ENCODE peak calls at places on chromosomes 11 and 22, in four cellular contexts. One of them, this sample, is unnamed.

GRCh38 chr22:42468841-42469240 is 36.6 kb upstream of the NFAM1 start:
- DNase-seq in heart left ventricle: no peak
- DNase-seq in lung: no peak
- DNase-seq in RWPE1: no peak
- DNase-seq in this sample: no peak

GRCh38 chr22:46734830-46735453 is 3.1 kb downstream of the CERK start:
- DNase-seq in lung: peak
- DNase-seq in RWPE1: no peak
- DNase-seq in heart left ventricle: no peak
- DNase-seq in this sample: peak

GRCh38 chr11:132943737-132944556 is 588.4 kb downstream of the OPCML start:
- DNase-seq in heart left ventricle: no peak
- DNase-seq in lung: no peak
- DNase-seq in RWPE1: no peak
- DNase-seq in this sample: no peak

GRCh38 chr11:18706330-18707243 is 8.0 kb downstream of the TMEM86A start:
- DNase-seq in RWPE1: no peak
- DNase-seq in heart left ventricle: no peak
- DNase-seq in lung: peak
- DNase-seq in this sample: no peak

GRCh38 chr11:44624761-44625221 is 59.3 kb downstream of the CD82 start:
- DNase-seq in lung: peak
- DNase-seq in heart left ventricle: no peak
- DNase-seq in RWPE1: no peak
- DNase-seq in this sample: no peak

GRCh38 chr11:72642815-72643511 is 31.3 kb downstream of the PDE2A start:
- DNase-seq in lung: peak
- DNase-seq in RWPE1: peak
- DNase-seq in heart left ventricle: peak
- DNase-seq in this sample: peak

GRCh38 chr11:69215784-69216415 is 60.2 kb downstream of the SMIM38 start:
- DNase-seq in lung: no peak
- DNase-seq in RWPE1: peak
- DNase-seq in heart left ventricle: no peak
- DNase-seq in this sample: peak

GRCh38 chr22:25759825-25760231 is 17.8 kb downstream of the MYO18B start:
- DNase-seq in heart left ventricle: no peak
- DNase-seq in lung: peak
- DNase-seq in RWPE1: peak
- DNase-seq in this sample: peak

GRCh38 chr11:95671768-95672167 is 117.8 kb downstream of the FAM76B start:
- DNase-seq in lung: no peak
- DNase-seq in RWPE1: no peak
- DNase-seq in heart left ventricle: no peak
- DNase-seq in this sample: peak

GRCh38 chr11:15091175-15091574 is 17.8 kb downstream of the CALCB start:
- DNase-seq in heart left ventricle: no peak
- DNase-seq in lung: no peak
- DNase-seq in RWPE1: no peak
- DNase-seq in this sample: no peak

GRCh38 chr11:10601722-10602281 is 33.3 kb upstream of the LYVE1 start:
- DNase-seq in RWPE1: no peak
- DNase-seq in heart left ventricle: peak
- DNase-seq in lung: peak
- DNase-seq in this sample: no peak

GRCh38 chr22:45968751-45969413 is 8.1 kb downstream of the WNT7B start:
- DNase-seq in RWPE1: peak
- DNase-seq in heart left ventricle: no peak
- DNase-seq in lung: no peak
- DNase-seq in this sample: peak

GRCh38 chr11:127000991-127001390 is 421 bp upstream of the KIRREL3 start:
- DNase-seq in lung: no peak
- DNase-seq in RWPE1: no peak
- DNase-seq in heart left ventricle: no peak
- DNase-seq in this sample: no peak

GRCh38 chr11:132064987-132065620 is 694.7 kb downstream of the NTM start:
- DNase-seq in heart left ventricle: no peak
- DNase-seq in RWPE1: peak
- DNase-seq in lung: no peak
- DNase-seq in this sample: peak

GRCh38 chr11:19728436-19728835 is 15.8 kb downstream of the NAV2 start:
- DNase-seq in heart left ventricle: no peak
- DNase-seq in lung: no peak
- DNase-seq in RWPE1: no peak
- DNase-seq in this sample: no peak

GRCh38 chr11:116454951-116455350 is 317.8 kb downstream of the BUD13 start:
- DNase-seq in RWPE1: no peak
- DNase-seq in heart left ventricle: no peak
- DNase-seq in lung: no peak
- DNase-seq in this sample: no peak

GRCh38 chr11:34044664-34045485 is 6.7 kb upstream of the CAPRIN1 start:
- DNase-seq in lung: no peak
- DNase-seq in RWPE1: peak
- DNase-seq in heart left ventricle: no peak
- DNase-seq in this sample: peak

GRCh38 chr22:23113067-23113846 is 28.5 kb downstream of the RSPH14 start:
- DNase-seq in heart left ventricle: no peak
- DNase-seq in lung: no peak
- DNase-seq in RWPE1: no peak
- DNase-seq in this sample: peak

GRCh38 chr22:28358244-28358777 is 321.3 kb downstream of the TTC28 start:
- DNase-seq in lung: no peak
- DNase-seq in heart left ventricle: no peak
- DNase-seq in RWPE1: no peak
- DNase-seq in this sample: no peak

GRCh38 chr22:35645646-35646045 is 2.6 kb upstream of the APOL6 start:
- DNase-seq in lung: no peak
- DNase-seq in RWPE1: no peak
- DNase-seq in heart left ventricle: no peak
- DNase-seq in this sample: no peak

GRCh38 chr22:45946805-45947600 is 30.0 kb downstream of the WNT7B start:
- DNase-seq in heart left ventricle: no peak
- DNase-seq in RWPE1: no peak
- DNase-seq in lung: no peak
- DNase-seq in this sample: no peak

GRCh38 chr11:17777086-17777725 is 42.6 kb downstream of the KCNC1 start:
- DNase-seq in lung: no peak
- DNase-seq in RWPE1: no peak
- DNase-seq in heart left ventricle: no peak
- DNase-seq in this sample: no peak

GRCh38 chr22:29503811-29504372 is 23.9 kb downstream of the NEFH start:
- DNase-seq in RWPE1: no peak
- DNase-seq in lung: no peak
- DNase-seq in heart left ventricle: no peak
- DNase-seq in this sample: peak

GRCh38 chr11:997907-998306 is 38.6 kb downstream of the MUC6 start:
- DNase-seq in lung: no peak
- DNase-seq in RWPE1: no peak
- DNase-seq in heart left ventricle: no peak
- DNase-seq in this sample: no peak

GRCh38 chr11:34565417-34566208 is 52.0 kb upstream of the ELF5 start:
- DNase-seq in heart left ventricle: no peak
- DNase-seq in RWPE1: no peak
- DNase-seq in lung: no peak
- DNase-seq in this sample: no peak

GRCh38 chr11:105860105-105860504 is 161.9 kb downstream of the MSANTD4 start:
- DNase-seq in heart left ventricle: no peak
- DNase-seq in lung: no peak
- DNase-seq in RWPE1: no peak
- DNase-seq in this sample: no peak

GRCh38 chr22:30044369-30044768 is 35.9 kb upstream of the HORMAD2 start:
- DNase-seq in heart left ventricle: no peak
- DNase-seq in RWPE1: peak
- DNase-seq in lung: peak
- DNase-seq in this sample: peak

GRCh38 chr11:35292290-35292689 is 127.1 kb downstream of the SLC1A2 start:
- DNase-seq in heart left ventricle: no peak
- DNase-seq in lung: no peak
- DNase-seq in RWPE1: no peak
- DNase-seq in this sample: no peak

GRCh38 chr22:20198527-20199319 is 47.9 kb upstream of the CCDC188 start:
- DNase-seq in RWPE1: no peak
- DNase-seq in lung: no peak
- DNase-seq in heart left ventricle: no peak
- DNase-seq in this sample: no peak

GRCh38 chr11:8008212-8008611 is 21.1 kb downstream of the EIF3F start:
- DNase-seq in lung: no peak
- DNase-seq in RWPE1: no peak
- DNase-seq in heart left ventricle: no peak
- DNase-seq in this sample: no peak

GRCh38 chr11:64074239-64074638 is 38.5 kb downstream of the FLRT1 start:
- DNase-seq in heart left ventricle: no peak
- DNase-seq in lung: peak
- DNase-seq in RWPE1: peak
- DNase-seq in this sample: peak

GRCh38 chr22:18001040-18001893 is 23.1 kb downstream of the MICAL3 start:
- DNase-seq in RWPE1: peak
- DNase-seq in heart left ventricle: peak
- DNase-seq in lung: peak
- DNase-seq in this sample: peak

GRCh38 chr22:21726650-21727049 is 8.9 kb downstream of the YPEL1 start:
- DNase-seq in heart left ventricle: no peak
- DNase-seq in RWPE1: no peak
- DNase-seq in lung: no peak
- DNase-seq in this sample: no peak

GRCh38 chr22:27170491-27170890 is 513.1 kb downstream of the MIAT start:
- DNase-seq in RWPE1: no peak
- DNase-seq in heart left ventricle: no peak
- DNase-seq in lung: no peak
- DNase-seq in this sample: peak

GRCh38 chr22:47647181-47647580 is 884.7 kb downstream of the TBC1D22A start:
- DNase-seq in lung: no peak
- DNase-seq in RWPE1: no peak
- DNase-seq in heart left ventricle: no peak
- DNase-seq in this sample: no peak

GRCh38 chr11:93513763-93514162 is 29.4 kb downstream of the SMCO4 start:
- DNase-seq in lung: no peak
- DNase-seq in RWPE1: no peak
- DNase-seq in heart left ventricle: no peak
- DNase-seq in this sample: no peak

GRCh38 chr11:8263109-8263768 is 439 bp downstream of the LMO1 start:
- DNase-seq in heart left ventricle: no peak
- DNase-seq in lung: no peak
- DNase-seq in RWPE1: no peak
- DNase-seq in this sample: no peak

GRCh38 chr22:41023299-41023623 is 69.1 kb upstream of the EP300 start:
- DNase-seq in lung: no peak
- DNase-seq in heart left ventricle: no peak
- DNase-seq in RWPE1: no peak
- DNase-seq in this sample: no peak

GRCh38 chr22:17888439-17888838 is 114.2 kb upstream of the BID start:
- DNase-seq in lung: no peak
- DNase-seq in RWPE1: no peak
- DNase-seq in heart left ventricle: no peak
- DNase-seq in this sample: no peak

GRCh38 chr22:50276143-50276542 is 6.0 kb upstream of the MAPK11 start:
- DNase-seq in lung: peak
- DNase-seq in RWPE1: no peak
- DNase-seq in heart left ventricle: peak
- DNase-seq in this sample: peak

This sample was measured in fibroblast of the aortic adventitia.